ENCODE peak calls at places on chromosomes 2 and 18, in seven cellular contexts. X is psoas muscle; Z is effector memory CD4-positive, alpha-beta T cell; Y is AML-193; P is A549; A is HuH-7; N is GM12891. O is an unnamed sample.

GRCh38 chr2:8169443-8169842 is 512.4 kb upstream of the ID2 start:
- DNase-seq in X (no peak), N (no peak), A (no peak), P (no peak), Z (no peak), Y (no peak), O (no peak)

GRCh38 chr2:148259674-148260073 is 238.8 kb downstream of the MBD5 start:
- DNase-seq in N (no peak), P (peak; percentile 45), X (no peak), Y (no peak), A (no peak), Z (no peak), O (no peak)

GRCh38 chr2:149365826-149366583 is 35.6 kb downstream of the LYPD6 start:
- DNase-seq in A (peak; percentile 34), X (no peak), P (no peak), N (no peak), Y (no peak), Z (no peak), O (peak; percentile 83)

GRCh38 chr2:125125902-125126301 is 1100.8 kb downstream of the CNTNAP5 start:
- DNase-seq in X (no peak), Z (no peak), Y (no peak), A (no peak), N (no peak), P (no peak), O (no peak)

GRCh38 chr2:55151721-55152433 is 80.2 kb downstream of the CLHC1 start:
- DNase-seq in P (no peak), X (no peak), Z (no peak), A (no peak), N (no peak), Y (no peak), O (no peak)

GRCh38 chr2:9779572-9780264 is 63.6 kb upstream of the TAF1B start:
- DNase-seq in N (peak; percentile 54), A (no peak), Y (no peak), P (no peak), Z (peak; percentile 34), X (no peak), O (no peak)

GRCh38 chr2:71992036-71992435 is 155.6 kb downstream of the CYP26B1 start:
- DNase-seq in A (no peak), X (no peak), P (no peak), Y (no peak), Z (no peak), N (no peak), O (no peak)

GRCh38 chr2:187924293-187924692 is 367.4 kb upstream of the GULP1 start:
- DNase-seq in A (no peak), Z (no peak), Y (no peak), N (no peak), P (no peak), X (no peak), O (no peak)

GRCh38 chr2:45483997-45484396 is 127.1 kb downstream of the SRBD1 start:
- DNase-seq in Z (no peak), P (peak; percentile 24), Y (no peak), A (no peak), X (no peak), N (no peak), O (no peak)

GRCh38 chr2:33765122-33765521 is 166.0 kb upstream of the FAM98A start:
- DNase-seq in Z (no peak), P (no peak), A (no peak), X (no peak), N (no peak), Y (no peak), O (no peak)

GRCh38 chr2:111652681-111653080 is 231.3 kb downstream of the ANAPC1 start:
- DNase-seq in N (no peak), P (no peak), Z (no peak), X (no peak), A (no peak), Y (no peak), O (no peak)

GRCh38 chr18:79507076-79507545 is 111.4 kb downstream of the NFATC1 start:
- DNase-seq in Z (no peak), X (peak; percentile 71), A (no peak), N (no peak), Y (peak; percentile 33), P (no peak), O (no peak)

GRCh38 chr18:75538727-75539126 is 111.2 kb upstream of the SMIM21 start:
- DNase-seq in X (no peak), P (no peak), A (no peak), Y (no peak), Z (no peak), N (no peak), O (no peak)

GRCh38 chr2:101116348-101116747 is 34.8 kb downstream of the TBC1D8 start:
- DNase-seq in A (no peak), X (no peak), Y (no peak), P (no peak), N (no peak), Z (no peak), O (no peak)

GRCh38 chr2:11122380-11122779 is 32.9 kb upstream of the SLC66A3 start:
- DNase-seq in A (no peak), N (no peak), X (no peak), P (no peak), Z (no peak), Y (no peak), O (no peak)

GRCh38 chr2:106970471-106971261 is 84.7 kb upstream of the ST6GAL2 start:
- DNase-seq in Y (no peak), A (no peak), X (no peak), N (no peak), Z (no peak), P (peak; percentile 75), O (no peak)

GRCh38 chr2:237581751-237582746 is 8.5 kb downstream of the RAB17 start:
- DNase-seq in N (peak; percentile 48), P (peak; percentile 58), A (peak; percentile 80), X (peak; percentile 51), Y (no peak), Z (peak; percentile 4), O (no peak)

GRCh38 chr2:144241801-144242200 is 278.1 kb downstream of the ZEB2 start:
- DNase-seq in X (no peak), N (no peak), P (no peak), Z (no peak), A (no peak), Y (no peak), O (no peak)

GRCh38 chr2:12057436-12058166 is 311.2 kb downstream of the LPIN1 start:
- DNase-seq in Y (peak; percentile 79), Z (no peak), P (no peak), A (no peak), N (no peak), X (peak; percentile 25), O (no peak)

GRCh38 chr2:202344178-202344577 is 31.9 kb upstream of the BMPR2 start:
- DNase-seq in A (no peak), X (no peak), Z (no peak), Y (no peak), N (no peak), P (no peak), O (no peak)

GRCh38 chr2:159226059-159226461 is 60.4 kb downstream of the WDSUB1 start:
- DNase-seq in N (no peak), Z (no peak), P (peak; percentile 35), X (no peak), Y (peak; percentile 62), A (no peak), O (peak; percentile 9)

GRCh38 chr18:58980991-58981390 is 116.3 kb downstream of the ZNF532 start:
- DNase-seq in X (no peak), Y (no peak), N (no peak), A (no peak), P (no peak), Z (no peak), O (no peak)

GRCh38 chr2:238493880-238494572 is 67.3 kb downstream of the ASB1 start:
- DNase-seq in Y (no peak), Z (no peak), A (no peak), N (peak; percentile 41), X (no peak), P (no peak), O (no peak)

GRCh38 chr18:6737833-6738232 is 8.3 kb downstream of the ARHGAP28 start:
- DNase-seq in P (no peak), X (no peak), N (no peak), Z (no peak), Y (no peak), A (no peak), O (no peak)

GRCh38 chr2:232320038-232320790 is 58.3 kb upstream of the ALPP start:
- DNase-seq in N (no peak), Y (no peak), A (no peak), X (no peak), P (no peak), Z (no peak), O (no peak)

GRCh38 chr2:108388045-108388444 is 10.3 kb downstream of the SULT1C4 start:
- DNase-seq in P (peak; percentile 91), A (no peak), Z (no peak), X (no peak), Y (no peak), N (no peak), O (no peak)

GRCh38 chr18:68262697-68263293 is 452.1 kb downstream of the TMX3 start:
- DNase-seq in Y (no peak), A (no peak), P (no peak), N (no peak), Z (no peak), X (no peak), O (no peak)

GRCh38 chr2:43293744-43294695 is 67.6 kb upstream of the ZFP36L2 start:
- DNase-seq in Z (no peak), N (peak; percentile 53), A (peak; percentile 64), Y (peak; percentile 88), P (peak; percentile 95), X (no peak), O (peak; percentile 90)

GRCh38 chr18:44789704-44790103 is 109.0 kb downstream of the SETBP1 start:
- DNase-seq in N (no peak), Y (no peak), X (no peak), A (no peak), Z (no peak), P (peak; percentile 12), O (no peak)

GRCh38 chr2:113240915-113241911 is 37.5 kb downstream of the PAX8 start:
- DNase-seq in Z (no peak), A (peak; percentile 75), Y (no peak), P (peak; percentile 99), X (peak; percentile 77), N (no peak), O (peak; percentile 95)

GRCh38 chr2:151156943-151157705 is 104.5 kb downstream of the RBM43 start:
- DNase-seq in Z (no peak), A (no peak), N (no peak), Y (no peak), X (no peak), P (no peak), O (no peak)

GRCh38 chr2:108924444-108925251 is 64.4 kb downstream of the EDAR start:
- DNase-seq in X (no peak), N (no peak), A (no peak), Y (no peak), Z (no peak), P (no peak), O (no peak)

GRCh38 chr2:168350380-168350779 is 103.0 kb upstream of the STK39 start:
- DNase-seq in P (no peak), X (no peak), A (no peak), Y (no peak), Z (no peak), N (no peak), O (no peak)

GRCh38 chr2:214808481-214808931 is 977 bp downstream of the BARD1 start:
- DNase-seq in Z (no peak), P (no peak), N (no peak), A (no peak), X (no peak), Y (no peak), O (no peak)

GRCh38 chr18:2411381-2411977 is 159.8 kb downstream of the METTL4 start:
- DNase-seq in X (no peak), Y (no peak), A (no peak), P (peak; percentile 3), N (no peak), Z (no peak), O (peak; percentile 11)

GRCh38 chr2:100817388-100817985 is 2.5 kb upstream of the NPAS2 start:
- DNase-seq in Y (no peak), P (no peak), Z (no peak), X (no peak), N (no peak), A (no peak), O (no peak)

GRCh38 chr2:233848276-233848675 is 6.1 kb downstream of the HJURP start:
- DNase-seq in P (no peak), X (no peak), A (no peak), Z (no peak), N (no peak), Y (no peak), O (no peak)

GRCh38 chr2:111236027-111236426 is 115.3 kb downstream of the BCL2L11 start:
- DNase-seq in X (peak; percentile 30), Y (no peak), P (no peak), A (no peak), Z (no peak), N (no peak), O (no peak)